ENCODE peak calls at places on chromosome 7, in five cellular contexts. U is upper lobe of right lung, C is transverse colon, Y is stomach, E is foreskin fibroblast. W is an unnamed sample.

GRCh38 chr7:101632641-101633040 is 3.5 kb upstream of the MYL10 start:
- DNase-seq in C (no peak), Y (no peak), U (no peak), E (no peak), W (no peak)

GRCh38 chr7:142384508-142384922 is 126.7 kb upstream of the PRSS58 start:
- DNase-seq in Y (no peak), U (no peak), E (peak; percentile 34), C (no peak), W (no peak)

GRCh38 chr7:2510909-2511768 is 8.4 kb upstream of the LFNG start:
- DNase-seq in E (no peak), U (no peak), C (peak; percentile 61), Y (peak; percentile 69), W (peak; percentile 70)

GRCh38 chr7:44073664-44074348 is 8.4 kb upstream of the PGAM2 start:
- DNase-seq in Y (peak; percentile 93), U (peak; percentile 87), E (peak; percentile 83), C (peak; percentile 91), W (peak; percentile 91)

GRCh38 chr7:28102778-28103177 is 77.8 kb downstream of the JAZF1 start:
- DNase-seq in Y (no peak), U (no peak), C (no peak), E (peak; percentile 90), W (no peak)

GRCh38 chr7:122790132-122790531 is 87.4 kb upstream of the RNF148 start:
- DNase-seq in C (no peak), E (no peak), Y (no peak), U (no peak), W (no peak)

GRCh38 chr7:74407958-74408357 is 45.7 kb upstream of the GTF2IRD1 start:
- DNase-seq in Y (no peak), E (peak; percentile 36), C (no peak), U (no peak), W (no peak)

GRCh38 chr7:4683884-4684565 is 1.9 kb downstream of the FOXK1 start:
- DNase-seq in Y (peak; percentile 58), E (peak; percentile 89), C (peak; percentile 63), U (peak; percentile 77), W (peak; percentile 72)

GRCh38 chr7:94003446-94004023 is 620 bp downstream of the BET1 start:
- DNase-seq in E (peak; percentile 18), Y (no peak), C (no peak), U (no peak), W (peak; percentile 26)

GRCh38 chr7:80230327-80230726 is 95.7 kb downstream of the GNAI1 start:
- DNase-seq in U (no peak), Y (no peak), C (no peak), E (peak; percentile 29), W (no peak)

GRCh38 chr7:139242741-139243281 is 11.8 kb downstream of the UBN2 start:
- DNase-seq in C (no peak), Y (no peak), E (peak; percentile 68), U (no peak), W (no peak)
- H3K4me3 ChIP-seq in C (no peak overlapping the region), Y (no peak overlapping the region), E (no peak overlapping the region), U (no peak overlapping the region), W (no peak overlapping the region)

GRCh38 chr7:150323682-150324365 is 479 bp upstream of the ACTR3C start:
- DNase-seq in Y (no peak), C (no peak), E (no peak), U (no peak), W (peak; percentile 68)
- H3K4me3 ChIP-seq in Y (peak overlapping the region; percentile 67), C (peak overlapping the region; percentile 87), E (peak overlapping the region; percentile 21), U (peak overlapping the region; percentile 64), W (peak overlapping the region; percentile 74)

DNA sequence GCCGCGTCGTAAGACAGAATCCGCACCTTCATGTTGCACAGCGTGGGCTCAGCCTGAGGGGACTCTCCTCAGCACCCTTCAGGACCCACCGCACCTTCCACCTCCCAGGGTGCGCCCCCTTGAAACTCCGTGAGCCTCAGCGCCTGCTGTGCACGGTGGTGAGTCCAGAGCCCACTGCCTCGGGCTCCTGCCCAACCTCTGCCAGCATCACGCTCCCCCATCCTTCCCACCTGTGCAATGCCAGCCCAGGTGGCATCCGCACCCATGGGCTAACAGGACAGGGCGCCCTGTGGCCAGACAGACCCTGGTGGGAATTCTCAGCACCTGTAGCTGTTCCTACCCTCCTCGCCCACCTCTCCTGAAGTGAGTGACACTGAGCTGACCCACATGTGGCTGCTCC is 96.4 kb downstream of the DYNC2I1 start:
- DNase-seq in Y (no peak), C (no peak), U (no peak), E (no peak), W (no peak)
- H3K4me3 ChIP-seq in Y (no peak overlapping the region), C (no peak overlapping the region), U (no peak overlapping the region), E (no peak overlapping the region), W (no peak overlapping the region)

DNA sequence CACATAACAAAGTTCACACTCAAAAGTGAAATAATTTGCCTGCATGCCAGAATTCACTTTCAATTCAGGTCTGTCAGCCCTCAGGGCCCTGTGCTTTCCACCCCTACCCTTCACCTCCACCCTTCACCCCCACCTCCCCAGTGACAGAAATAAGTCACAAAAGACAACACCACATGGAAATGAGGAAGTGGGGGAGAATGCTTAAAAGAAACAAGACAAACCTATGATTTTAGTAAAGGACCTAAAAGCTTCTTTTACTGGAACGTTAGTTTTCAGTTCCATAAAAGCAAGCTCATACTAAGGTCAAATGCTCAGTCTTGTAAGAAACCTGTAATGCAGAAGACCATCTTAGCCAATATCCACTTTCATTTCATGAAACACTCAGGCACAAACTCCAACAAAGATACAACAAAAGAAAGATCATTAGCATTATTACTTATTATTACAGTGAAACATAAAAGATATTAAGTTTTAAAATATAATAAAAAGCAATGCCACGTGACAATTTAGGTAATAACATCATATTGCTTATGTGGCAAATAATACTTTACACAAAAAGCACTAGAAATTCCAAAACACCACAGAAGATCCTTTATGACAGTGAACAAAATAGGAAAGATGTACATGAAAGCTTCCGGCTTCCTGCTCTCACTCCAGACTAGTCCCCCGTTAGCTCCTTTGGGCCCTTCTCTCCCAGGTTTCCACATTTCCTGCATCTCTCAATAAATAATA is 112.1 kb downstream of the LMBR1 start:
- DNase-seq in Y (no peak), C (no peak), E (no peak), U (no peak), W (no peak)
- H3K4me3 ChIP-seq in Y (no peak overlapping the region), C (no peak overlapping the region), E (no peak overlapping the region), U (no peak overlapping the region), W (no peak overlapping the region)